ENCODE peak calls at places on chromosomes 7 and 10, in four cellular contexts. H is NCI-H1092, Z is colonic mucosa, O is ureter. B is an unnamed sample.
A peak's percentile ranks its signal among the peaks of the same experiment; 100 is the strongest.

GRCh38 chr7:107147464-107148214 is 21.2 kb upstream of the HBP1 start:
- DNase-seq in H (no peak), Z (no peak), O (no peak), B (no peak)

GRCh38 chr7:69365588-69366241 is 232.6 kb upstream of the AUTS2 start:
- DNase-seq in H (no peak), Z (no peak), O (no peak), B (no peak)

GRCh38 chr7:69664433-69664832 is 66.2 kb downstream of the AUTS2 start:
- DNase-seq in H (no peak), Z (no peak), O (no peak), B (no peak)

GRCh38 chr10:98916751-98917150 is 318.9 kb downstream of the HPSE2 start:
- DNase-seq in H (no peak), Z (no peak), O (no peak), B (no peak)

GRCh38 chr7:41193738-41194287 is 509.1 kb downstream of the INHBA start:
- DNase-seq in H (no peak), Z (no peak), O (no peak), B (no peak)

GRCh38 chr10:103188853-103189252 is 4.2 kb downstream of the NT5C2 start:
- DNase-seq in H (no peak), Z (no peak), O (no peak), B (no peak)

GRCh38 chr7:6026917-6027316 is 4.3 kb upstream of the ANKRD61 start:
- DNase-seq in H (no peak), Z (peak; percentile 29), O (no peak), B (no peak)

GRCh38 chr10:33201971-33202370 is 132.5 kb downstream of the NRP1 start:
- DNase-seq in H (no peak), Z (no peak), O (no peak), B (no peak)

GRCh38 chr7:155797262-155798250 is 14.7 kb downstream of the SHH start:
- DNase-seq in H (no peak), Z (no peak), O (no peak), B (no peak)

GRCh38 chr10:129658673-129659072 is 191.6 kb downstream of the MGMT start:
- DNase-seq in H (no peak), Z (no peak), O (no peak), B (no peak)

GRCh38 chr7:105298439-105298894 is 90.3 kb downstream of the SRPK2 start:
- DNase-seq in H (no peak), Z (no peak), O (no peak), B (no peak)

GRCh38 chr7:1505731-1506550 is 1.8 kb upstream of the INTS1 start:
- DNase-seq in H (no peak), Z (peak; percentile 40), O (no peak), B (no peak)

GRCh38 chr10:89158446-89158845 is 48.7 kb downstream of the CH25H start:
- DNase-seq in H (no peak), Z (no peak), O (no peak), B (no peak)

GRCh38 chr10:94059174-94059573 is 65.4 kb downstream of the PLCE1 start:
- DNase-seq in H (no peak), Z (no peak), O (no peak), B (no peak)

GRCh38 chr10:79460687-79461086 is 15.3 kb upstream of the ZCCHC24 start:
- DNase-seq in H (no peak), Z (no peak), O (no peak), B (no peak)

GRCh38 chr10:30098624-30099023 is 39.2 kb upstream of the JCAD start:
- DNase-seq in H (no peak), Z (no peak), O (no peak), B (no peak)

GRCh38 chr7:20200361-20200760 is 16.8 kb downstream of the MACC1 start:
- DNase-seq in H (no peak), Z (no peak), O (no peak), B (no peak)

GRCh38 chr10:6390213-6390612 is 187.5 kb downstream of the PFKFB3 start:
- DNase-seq in H (no peak), Z (no peak), O (no peak), B (no peak)

GRCh38 chr10:122192142-122192541 is 79.0 kb upstream of the BTBD16 start:
- DNase-seq in H (no peak), Z (no peak), O (no peak), B (peak; percentile 19)

GRCh38 chr10:124701435-124701834 is 42.7 kb downstream of the FAM53B start:
- DNase-seq in H (no peak), Z (peak; percentile 71), O (peak; percentile 89), B (peak; percentile 78)

GRCh38 chr10:71423268-71423667 is 26.5 kb downstream of the CDH23 start:
- DNase-seq in H (no peak), Z (no peak), O (peak; percentile 10), B (no peak)

GRCh38 chr10:26527018-26527417 is 88.9 kb downstream of the APBB1IP start:
- DNase-seq in H (no peak), Z (no peak), O (no peak), B (no peak)

GRCh38 chr10:55410415-55410885 is 609.4 kb upstream of the PCDH15 start:
- DNase-seq in H (peak; percentile 72), Z (peak; percentile 29), O (no peak), B (peak; percentile 56)

GRCh38 chr7:23653942-23654341 is 26.1 kb upstream of the FAM221A start:
- DNase-seq in H (no peak), Z (no peak), O (no peak), B (no peak)

GRCh38 chr10:131031346-131031745 is 280.2 kb downstream of the TCERG1L start:
- DNase-seq in H (no peak), Z (no peak), O (no peak), B (no peak)

GRCh38 chr7:131284702-131285419 is 42.8 kb upstream of the MKLN1 start:
- DNase-seq in H (no peak), Z (no peak), O (peak; percentile 58), B (peak; percentile 20)

GRCh38 chr7:158361326-158361946 is 226.2 kb downstream of the PTPRN2 start:
- DNase-seq in H (no peak), Z (no peak), O (no peak), B (no peak)

GRCh38 chr10:76905251-76905650 is 732.4 kb downstream of the KCNMA1 start:
- DNase-seq in H (no peak), Z (no peak), O (no peak), B (no peak)

GRCh38 chr7:52794621-52795020 is 240.8 kb upstream of the POM121L12 start:
- DNase-seq in H (no peak), Z (no peak), O (no peak), B (no peak)

GRCh38 chr10:73768881-73769280 is 13.0 kb upstream of the CHCHD1 start:
- DNase-seq in H (no peak), Z (no peak), O (no peak), B (no peak)

GRCh38 chr10:21329995-21330627 is 195.4 kb downstream of the SKIDA1 start:
- DNase-seq in H (no peak), Z (peak; percentile 18), O (no peak), B (no peak)

GRCh38 chr7:410395-410910 is 109.2 kb downstream of the PDGFA start:
- DNase-seq in H (no peak), Z (no peak), O (no peak), B (no peak)

GRCh38 chr7:71793251-71793650 is 618.9 kb downstream of the CALN1 start:
- DNase-seq in H (no peak), Z (no peak), O (no peak), B (no peak)